ENCODE peak calls at places on chromosome 20, in nine cellular contexts. P is ovary, V is GM23338, U is fibroblast of the aortic adventitia, H is fibroblast of lung, L is astrocyte of the spinal cord, N is nephron progenitor cell, W is heart right ventricle, Z is endothelial cell. I is an unnamed sample.

GRCh38 chr20:58544301-58544700 is 29.1 kb upstream of the APCDD1L start:
- DNase-seq in N (no peak), P (no peak), Z (no peak), W (no peak), V (no peak), U (no peak), H (no peak), L (no peak), I (no peak)

GRCh38 chr20:10221022-10221421 is 2.4 kb downstream of the SNAP25 start:
- DNase-seq in L (no peak), W (no peak), P (no peak), V (no peak), N (no peak), Z (no peak), U (no peak), H (no peak), I (no peak)

GRCh38 chr20:57851786-57852185 is 142.0 kb upstream of the PMEPA1 start:
- DNase-seq in H (peak), W (no peak), U (no peak), L (peak), V (no peak), P (no peak), Z (no peak), N (no peak), I (no peak)

GRCh38 chr20:51526105-51526470 is 16.4 kb downstream of the NFATC2 start:
- DNase-seq in P (no peak), V (no peak), H (no peak), L (no peak), W (no peak), U (no peak), N (no peak), Z (no peak), I (no peak)

GRCh38 chr20:63396300-63396699 is 35.2 kb upstream of the CHRNA4 start:
- DNase-seq in P (no peak), U (no peak), H (no peak), V (no peak), N (no peak), L (no peak), Z (no peak), W (no peak), I (no peak)

GRCh38 chr20:48684501-48685041 is 143.2 kb downstream of the PREX1 start:
- DNase-seq in N (no peak), P (no peak), L (no peak), U (no peak), Z (no peak), W (no peak), H (no peak), V (no peak), I (no peak)

GRCh38 chr20:63835031-63835858 is 4.2 kb upstream of the ZBTB46 start:
- DNase-seq in Z (peak), W (peak), N (peak), H (peak), L (peak), U (peak), V (peak), P (peak), I (peak)

GRCh38 chr20:44644384-44645131 is 6.9 kb downstream of the ADA start:
- DNase-seq in Z (no peak), P (no peak), V (no peak), U (no peak), H (no peak), L (no peak), W (no peak), N (no peak), I (no peak)

GRCh38 chr20:45097485-45098095 is 3.3 kb downstream of the KCNS1 start:
- DNase-seq in N (no peak), Z (peak), U (peak), P (no peak), W (no peak), L (peak), H (peak), V (peak), I (no peak)

GRCh38 chr20:43744121-43744520 is 17.3 kb upstream of the GTSF1L start:
- DNase-seq in W (no peak), L (no peak), Z (no peak), H (peak), U (peak), N (no peak), P (no peak), V (no peak), I (no peak)

GRCh38 chr20:57650756-57651483 is 30.7 kb upstream of the ZBP1 start:
- DNase-seq in V (no peak), P (no peak), L (no peak), U (no peak), W (peak), Z (no peak), H (no peak), N (no peak), I (no peak)

GRCh38 chr20:23225407-23226060 is 125.1 kb upstream of the NXT1 start:
- DNase-seq in N (no peak), H (peak), U (peak), P (peak), V (no peak), L (peak), W (no peak), Z (no peak), I (no peak)

GRCh38 chr20:32128167-32128566 is 18.7 kb downstream of the TM9SF4 start:
- DNase-seq in U (no peak), P (no peak), N (no peak), Z (no peak), V (no peak), L (no peak), W (no peak), H (no peak), I (no peak)

GRCh38 chr20:45953672-45954071 is 18.3 kb downstream of the ZNF335 start:
- DNase-seq in U (no peak), H (no peak), L (no peak), Z (no peak), N (no peak), W (no peak), P (no peak), V (no peak), I (no peak)

GRCh38 chr20:10074513-10074912 is 39.7 kb downstream of the ANKEF1 start:
- DNase-seq in Z (no peak), N (no peak), P (no peak), L (peak), U (peak), H (peak), V (no peak), W (no peak), I (no peak)

GRCh38 chr20:34111057-34111711 is 859 bp downstream of the EIF2S2 start:
- DNase-seq in V (peak), N (peak), Z (peak), L (peak), H (peak), W (peak), U (peak), P (peak), I (no peak)

GRCh38 chr20:21707999-21708737 is 2.7 kb downstream of the PAX1 start:
- DNase-seq in P (no peak), V (peak), Z (no peak), H (no peak), N (peak), L (no peak), U (no peak), W (no peak), I (no peak)

GRCh38 chr20:31718952-31719643 is 3.6 kb downstream of the BCL2L1 start:
- DNase-seq in Z (no peak), W (no peak), N (no peak), P (no peak), H (no peak), L (no peak), U (no peak), V (peak), I (no peak)

GRCh38 chr20:11261533-11262000 is 587.8 kb upstream of the JAG1 start:
- DNase-seq in U (peak), V (no peak), H (peak), N (no peak), W (no peak), P (no peak), L (peak), Z (no peak), I (no peak)

GRCh38 chr20:1242530-1242929 is 16.7 kb downstream of the RAD21L1 start:
- DNase-seq in W (no peak), L (peak), H (peak), Z (no peak), U (peak), P (no peak), N (no peak), V (no peak), I (no peak)

GRCh38 chr20:33259371-33259770 is 23.6 kb downstream of the BPIFA1 start:
- DNase-seq in L (no peak), V (no peak), W (no peak), Z (no peak), U (no peak), N (no peak), P (no peak), H (no peak), I (no peak)

GRCh38 chr20:15288076-15288475 is 950.7 kb upstream of the FLRT3 start:
- DNase-seq in V (no peak), W (no peak), Z (no peak), H (no peak), P (no peak), N (no peak), L (no peak), U (no peak), I (no peak)

GRCh38 chr20:16573011-16573965 is at the start of gene KIF16B:
- DNase-seq in P (peak), L (peak), V (peak), U (peak), Z (peak), N (peak), H (peak), W (peak), I (peak)
- TF ChIP-seq CTCF in P (no peak), L (no peak), V (no peak), U (peak), Z (no peak), N (no peak), H (peak), W (no peak), I (peak)

GRCh38 chr20:62352402-62353288 is 14.5 kb downstream of the LAMA5 start:
- DNase-seq in H (peak), W (peak), L (peak), V (no peak), N (no peak), Z (no peak), P (no peak), U (no peak), I (no peak)
- TF ChIP-seq CTCF in H (no peak), W (peak), L (peak), V (no peak), N (no peak), Z (no peak), P (no peak), U (no peak), I (no peak)

GRCh38 chr20:38184098-38184497 is 19.0 kb upstream of the TGM2 start:
- DNase-seq in V (no peak), L (no peak), U (no peak), N (peak), P (no peak), Z (no peak), W (no peak), H (peak), I (no peak)

GRCh38 chr20:38186788-38187221 is 21.7 kb upstream of the TGM2 start:
- DNase-seq in L (peak), N (no peak), H (peak), U (peak), Z (no peak), W (no peak), P (no peak), V (no peak), I (no peak)

GRCh38 chr20:38190936-38191371 is 25.9 kb upstream of the TGM2 start:
- DNase-seq in Z (no peak), N (no peak), U (no peak), P (no peak), L (no peak), W (no peak), V (no peak), H (no peak), I (no peak)

GRCh38 chr20:38190166-38190565 is 25.1 kb upstream of the TGM2 start:
- DNase-seq in U (no peak), V (no peak), N (no peak), W (no peak), L (no peak), Z (no peak), H (no peak), P (no peak), I (no peak)

DNA sequence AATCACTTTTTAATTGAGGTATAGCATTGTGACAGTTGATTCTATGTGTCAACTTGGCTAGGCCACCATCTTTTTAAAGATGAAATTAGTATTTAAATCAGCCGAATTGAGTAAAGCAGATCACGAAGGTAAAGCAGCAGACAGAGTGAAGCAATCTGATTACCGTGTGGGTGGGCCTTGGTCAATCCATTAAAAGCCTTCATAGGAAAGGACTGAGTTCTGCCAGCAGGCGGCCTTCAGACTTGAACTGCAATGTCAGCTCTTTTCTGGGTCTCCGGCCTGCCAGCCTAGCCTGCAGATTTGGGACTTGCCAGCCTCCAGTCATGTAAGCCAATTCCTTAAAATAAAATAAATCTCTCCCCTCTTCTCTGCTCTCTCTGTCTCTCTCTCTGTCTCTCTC is 22.4 kb upstream of the TGM2 start:
- DNase-seq in H (no peak), V (peak), N (peak), Z (no peak), U (peak), W (no peak), L (no peak), P (no peak), I (no peak)
- TF ChIP-seq CTCF in H (peak), V (peak), N (peak), Z (no peak), U (peak), W (no peak), L (peak), P (no peak), I (no peak)

GRCh38 chr20:47311967-47312681 is 44.4 kb downstream of the ZMYND8 start:
- DNase-seq in V (no peak), L (no peak), W (no peak), Z (no peak), U (no peak), P (no peak), N (no peak), H (no peak), I (no peak)
- TF ChIP-seq CTCF in V (no peak), L (no peak), W (no peak), Z (peak), U (no peak), P (no peak), N (no peak), H (no peak), I (no peak)